ENCODE peak calls at places on chromosomes 4 and X, in eight cellular contexts. One of them, this sample, is unnamed.

GRCh38 chr4:106893395-106893881 is 142.7 kb downstream of the DKK2 start:
- DNase-seq in pancreas: no peak
- DNase-seq in transverse colon: no peak
- DNase-seq in CD4-positive, alpha-beta T cell: no peak
- DNase-seq in astrocyte of the cerebellum: no peak
- DNase-seq in progenitor cell of endocrine pancreas: no peak
- DNase-seq in AG09309: no peak
- DNase-seq in bronchial epithelial cell: no peak
- DNase-seq in this sample: no peak

GRCh38 chr4:20253799-20254409 is 2.2 kb downstream of the SLIT2 start:
- DNase-seq in astrocyte of the cerebellum: no peak
- DNase-seq in pancreas: no peak
- DNase-seq in progenitor cell of endocrine pancreas: no peak
- DNase-seq in transverse colon: peak; percentile 12
- DNase-seq in AG09309: no peak
- DNase-seq in bronchial epithelial cell: no peak
- DNase-seq in CD4-positive, alpha-beta T cell: no peak
- DNase-seq in this sample: no peak

GRCh38 chr4:98745372-98745771 is 87.0 kb upstream of the TSPAN5 start:
- DNase-seq in transverse colon: peak; percentile 24
- DNase-seq in astrocyte of the cerebellum: no peak
- DNase-seq in AG09309: no peak
- DNase-seq in pancreas: no peak
- DNase-seq in CD4-positive, alpha-beta T cell: no peak
- DNase-seq in progenitor cell of endocrine pancreas: no peak
- DNase-seq in bronchial epithelial cell: no peak
- DNase-seq in this sample: no peak

GRCh38 chrX:43000121-43000520 is 222.2 kb upstream of the PPP1R2C start:
- DNase-seq in AG09309: no peak
- DNase-seq in bronchial epithelial cell: no peak
- DNase-seq in astrocyte of the cerebellum: no peak
- DNase-seq in transverse colon: no peak
- DNase-seq in CD4-positive, alpha-beta T cell: no peak
- DNase-seq in progenitor cell of endocrine pancreas: no peak
- DNase-seq in pancreas: no peak
- DNase-seq in this sample: no peak

GRCh38 chr4:6589444-6589843 is 14.5 kb downstream of the MAN2B2 start:
- DNase-seq in CD4-positive, alpha-beta T cell: no peak
- DNase-seq in bronchial epithelial cell: no peak
- DNase-seq in progenitor cell of endocrine pancreas: no peak
- DNase-seq in AG09309: no peak
- DNase-seq in pancreas: no peak
- DNase-seq in astrocyte of the cerebellum: no peak
- DNase-seq in transverse colon: no peak
- DNase-seq in this sample: no peak

GRCh38 chr4:189832528-189832927 is 108.1 kb upstream of the FRG1 start:
- DNase-seq in astrocyte of the cerebellum: no peak
- DNase-seq in CD4-positive, alpha-beta T cell: no peak
- DNase-seq in transverse colon: no peak
- DNase-seq in progenitor cell of endocrine pancreas: no peak
- DNase-seq in bronchial epithelial cell: no peak
- DNase-seq in AG09309: no peak
- DNase-seq in pancreas: no peak
- DNase-seq in this sample: no peak

GRCh38 chrX:25178555-25178954 is 162.8 kb upstream of the ARX start:
- DNase-seq in progenitor cell of endocrine pancreas: no peak
- DNase-seq in transverse colon: no peak
- DNase-seq in bronchial epithelial cell: no peak
- DNase-seq in AG09309: no peak
- DNase-seq in CD4-positive, alpha-beta T cell: no peak
- DNase-seq in pancreas: no peak
- DNase-seq in astrocyte of the cerebellum: no peak
- DNase-seq in this sample: no peak

GRCh38 chrX:101759000-101759399 is 99.3 kb upstream of the ARMCX2 start:
- DNase-seq in AG09309: peak; percentile 10
- DNase-seq in bronchial epithelial cell: peak; percentile 38
- DNase-seq in astrocyte of the cerebellum: peak; percentile 11
- DNase-seq in pancreas: peak; percentile 16
- DNase-seq in transverse colon: no peak
- DNase-seq in progenitor cell of endocrine pancreas: no peak
- DNase-seq in CD4-positive, alpha-beta T cell: peak; percentile 3
- DNase-seq in this sample: peak; percentile 12

GRCh38 chr4:137425281-137425680 is 107.0 kb downstream of the PCDH18 start:
- DNase-seq in astrocyte of the cerebellum: no peak
- DNase-seq in progenitor cell of endocrine pancreas: no peak
- DNase-seq in AG09309: no peak
- DNase-seq in bronchial epithelial cell: no peak
- DNase-seq in transverse colon: no peak
- DNase-seq in CD4-positive, alpha-beta T cell: no peak
- DNase-seq in pancreas: no peak
- DNase-seq in this sample: no peak

GRCh38 chr4:86560447-86560846 is 33.7 kb upstream of the PTPN13 start:
- DNase-seq in AG09309: no peak
- DNase-seq in transverse colon: no peak
- DNase-seq in pancreas: no peak
- DNase-seq in progenitor cell of endocrine pancreas: no peak
- DNase-seq in bronchial epithelial cell: no peak
- DNase-seq in CD4-positive, alpha-beta T cell: no peak
- DNase-seq in astrocyte of the cerebellum: no peak
- DNase-seq in this sample: no peak
- TF ChIP-seq CTCF in AG09309: no peak
- TF ChIP-seq CTCF in transverse colon: no peak
- TF ChIP-seq CTCF in pancreas: no peak
- TF ChIP-seq CTCF in progenitor cell of endocrine pancreas: no peak
- TF ChIP-seq CTCF in bronchial epithelial cell: no peak
- TF ChIP-seq CTCF in CD4-positive, alpha-beta T cell: no peak
- TF ChIP-seq CTCF in astrocyte of the cerebellum: no peak
- TF ChIP-seq CTCF in this sample: no peak

GRCh38 chrX:7318661-7319060 is 170.7 kb upstream of the PUDP start:
- DNase-seq in CD4-positive, alpha-beta T cell: no peak
- DNase-seq in progenitor cell of endocrine pancreas: no peak
- DNase-seq in bronchial epithelial cell: no peak
- DNase-seq in pancreas: no peak
- DNase-seq in AG09309: no peak
- DNase-seq in transverse colon: no peak
- DNase-seq in astrocyte of the cerebellum: no peak
- DNase-seq in this sample: no peak
- TF ChIP-seq CTCF in CD4-positive, alpha-beta T cell: no peak
- TF ChIP-seq CTCF in progenitor cell of endocrine pancreas: peak; percentile 15
- TF ChIP-seq CTCF in bronchial epithelial cell: no peak
- TF ChIP-seq CTCF in pancreas: no peak
- TF ChIP-seq CTCF in AG09309: no peak
- TF ChIP-seq CTCF in transverse colon: no peak
- TF ChIP-seq CTCF in astrocyte of the cerebellum: no peak
- TF ChIP-seq CTCF in this sample: no peak

GRCh38 chr4:82591592-82591991 is 29.8 kb upstream of the TMEM150C start:
- DNase-seq in transverse colon: no peak
- DNase-seq in progenitor cell of endocrine pancreas: no peak
- DNase-seq in AG09309: no peak
- DNase-seq in astrocyte of the cerebellum: no peak
- DNase-seq in pancreas: no peak
- DNase-seq in bronchial epithelial cell: no peak
- DNase-seq in CD4-positive, alpha-beta T cell: no peak
- DNase-seq in this sample: no peak

GRCh38 chr4:82589756-82590155 is 28.0 kb upstream of the TMEM150C start:
- DNase-seq in AG09309: no peak
- DNase-seq in astrocyte of the cerebellum: no peak
- DNase-seq in transverse colon: no peak
- DNase-seq in bronchial epithelial cell: peak; percentile 88
- DNase-seq in progenitor cell of endocrine pancreas: no peak
- DNase-seq in CD4-positive, alpha-beta T cell: no peak
- DNase-seq in pancreas: no peak
- DNase-seq in this sample: no peak

GRCh38 chr4:82593416-82593815 is 31.6 kb upstream of the TMEM150C start:
- DNase-seq in transverse colon: no peak
- DNase-seq in bronchial epithelial cell: no peak
- DNase-seq in progenitor cell of endocrine pancreas: no peak
- DNase-seq in astrocyte of the cerebellum: no peak
- DNase-seq in CD4-positive, alpha-beta T cell: no peak
- DNase-seq in AG09309: no peak
- DNase-seq in pancreas: no peak
- DNase-seq in this sample: no peak

GRCh38 chr4:82594466-82594865 is 32.7 kb upstream of the TMEM150C start:
- DNase-seq in bronchial epithelial cell: no peak
- DNase-seq in pancreas: no peak
- DNase-seq in CD4-positive, alpha-beta T cell: no peak
- DNase-seq in astrocyte of the cerebellum: no peak
- DNase-seq in AG09309: no peak
- DNase-seq in progenitor cell of endocrine pancreas: no peak
- DNase-seq in transverse colon: no peak
- DNase-seq in this sample: no peak

DNA sequence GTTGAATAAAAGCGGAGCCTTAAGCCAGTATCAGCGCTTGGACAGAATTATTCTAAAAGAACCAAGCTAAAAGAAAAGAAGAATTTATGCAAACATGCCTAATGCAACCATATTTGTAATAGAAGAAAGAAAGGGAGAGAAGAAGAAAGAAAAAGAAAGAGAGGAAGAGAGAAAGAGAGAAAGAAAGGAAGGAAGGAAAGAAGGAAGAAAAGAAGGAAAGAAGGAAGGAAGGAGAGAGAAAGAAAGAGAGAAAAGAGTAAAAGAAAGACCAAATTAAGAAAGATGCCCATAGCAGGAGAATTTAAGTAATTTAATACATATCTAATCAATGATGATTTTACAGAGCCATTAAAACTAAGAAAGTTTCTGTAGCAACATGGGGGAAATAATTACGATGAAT is 30.9 kb upstream of the TMEM150C start:
- DNase-seq in CD4-positive, alpha-beta T cell: no peak
- DNase-seq in AG09309: no peak
- DNase-seq in transverse colon: no peak
- DNase-seq in astrocyte of the cerebellum: no peak
- DNase-seq in bronchial epithelial cell: no peak
- DNase-seq in progenitor cell of endocrine pancreas: no peak
- DNase-seq in pancreas: no peak
- DNase-seq in this sample: no peak
- TF ChIP-seq CTCF in CD4-positive, alpha-beta T cell: no peak
- TF ChIP-seq CTCF in AG09309: no peak
- TF ChIP-seq CTCF in transverse colon: no peak
- TF ChIP-seq CTCF in astrocyte of the cerebellum: no peak
- TF ChIP-seq CTCF in bronchial epithelial cell: no peak
- TF ChIP-seq CTCF in progenitor cell of endocrine pancreas: no peak
- TF ChIP-seq CTCF in pancreas: no peak
- TF ChIP-seq CTCF in this sample: no peak

DNA sequence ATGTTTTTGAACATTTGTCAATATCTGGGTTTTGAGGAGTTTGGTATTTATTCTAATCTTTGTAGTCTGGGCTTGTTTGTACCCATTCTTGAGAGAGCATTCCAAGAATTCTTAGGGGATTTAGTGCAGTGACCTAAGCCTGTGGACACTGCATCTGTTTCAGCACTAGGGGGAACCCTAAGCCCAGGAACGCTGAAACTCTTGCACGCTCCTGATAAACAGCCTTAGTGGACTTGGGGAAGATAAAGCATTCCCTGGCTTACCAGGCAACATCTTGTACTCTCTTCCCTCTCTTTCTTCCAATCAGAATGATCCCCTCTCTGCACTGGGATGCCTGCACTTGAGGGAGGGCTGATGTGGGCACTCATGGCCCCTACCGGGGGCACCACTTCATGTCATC is 654.9 kb upstream of the HTR2C start:
- DNase-seq in bronchial epithelial cell: peak; percentile 39
- DNase-seq in CD4-positive, alpha-beta T cell: no peak
- DNase-seq in AG09309: peak; percentile 10
- DNase-seq in astrocyte of the cerebellum: peak; percentile 5
- DNase-seq in pancreas: no peak
- DNase-seq in progenitor cell of endocrine pancreas: peak; percentile 38
- DNase-seq in transverse colon: peak; percentile 17
- DNase-seq in this sample: peak; percentile 41
- TF ChIP-seq CTCF in bronchial epithelial cell: peak; percentile 49
- TF ChIP-seq CTCF in CD4-positive, alpha-beta T cell: no peak
- TF ChIP-seq CTCF in AG09309: peak; percentile 65
- TF ChIP-seq CTCF in astrocyte of the cerebellum: peak; percentile 52
- TF ChIP-seq CTCF in pancreas: peak; percentile 33
- TF ChIP-seq CTCF in progenitor cell of endocrine pancreas: peak; percentile 84
- TF ChIP-seq CTCF in transverse colon: peak; percentile 23
- TF ChIP-seq CTCF in this sample: peak; percentile 90

GRCh38 chr4:25857403-25857802 is 5.4 kb downstream of the SEL1L3 start:
- DNase-seq in pancreas: no peak
- DNase-seq in progenitor cell of endocrine pancreas: no peak
- DNase-seq in astrocyte of the cerebellum: no peak
- DNase-seq in transverse colon: no peak
- DNase-seq in CD4-positive, alpha-beta T cell: no peak
- DNase-seq in AG09309: no peak
- DNase-seq in bronchial epithelial cell: no peak
- DNase-seq in this sample: no peak
- TF ChIP-seq CTCF in pancreas: no peak
- TF ChIP-seq CTCF in progenitor cell of endocrine pancreas: no peak
- TF ChIP-seq CTCF in astrocyte of the cerebellum: peak; percentile 3
- TF ChIP-seq CTCF in transverse colon: no peak
- TF ChIP-seq CTCF in CD4-positive, alpha-beta T cell: no peak
- TF ChIP-seq CTCF in AG09309: no peak
- TF ChIP-seq CTCF in bronchial epithelial cell: no peak
- TF ChIP-seq CTCF in this sample: no peak